ENCODE peak calls at places on chromosomes 4 and X, in nine cellular contexts. W is endothelial cell, Q is fibroblast of the aortic adventitia, T is suprapubic skin, S is psoas muscle, N is epithelial cell of esophagus, B is upper lobe of right lung, X is left lung, U is GM10248. E is an unnamed sample.

GRCh38 chrX:38717871-38718270 is 83.4 kb upstream of the MID1IP1 start:
- DNase-seq in S (no peak), X (no peak), N (peak; percentile 10), Q (peak; percentile 10), U (peak; percentile 28), B (no peak), T (no peak), W (peak; percentile 3), E (no peak)

GRCh38 chr4:17613761-17614415 is 553 bp upstream of the MED28 start:
- DNase-seq in W (no peak), U (no peak), T (no peak), X (no peak), S (no peak), B (no peak), Q (no peak), N (peak; percentile 79), E (no peak)

GRCh38 chr4:173998471-173999144 is 284.9 kb downstream of the FBXO8 start:
- DNase-seq in T (no peak), N (no peak), Q (no peak), X (no peak), B (no peak), W (no peak), U (no peak), S (no peak), E (no peak)

GRCh38 chr4:828641-829271 is 2.8 kb upstream of the CPLX1 start:
- DNase-seq in X (peak; percentile 71), B (peak; percentile 62), U (no peak), Q (peak; percentile 5), S (peak; percentile 35), N (no peak), W (peak; percentile 42), T (peak; percentile 77), E (no peak)

GRCh38 chr4:183852910-183853555 is 52.1 kb upstream of the STOX2 start:
- DNase-seq in X (no peak), N (peak; percentile 60), T (no peak), Q (no peak), B (no peak), W (no peak), U (no peak), S (no peak), E (no peak)

GRCh38 chr4:5142726-5143125 is 91.4 kb downstream of the STK32B start:
- DNase-seq in X (no peak), U (no peak), Q (peak; percentile 75), N (peak; percentile 34), B (no peak), T (no peak), W (peak; percentile 52), S (no peak), E (peak; percentile 48)

GRCh38 chrX:39795591-39795990 is 302.2 kb downstream of the BCOR start:
- DNase-seq in N (no peak), B (no peak), U (no peak), T (no peak), Q (no peak), X (no peak), S (no peak), W (no peak), E (no peak)

GRCh38 chrX:78548012-78548411 is 111.1 kb downstream of the RTL3 start:
- DNase-seq in W (no peak), X (no peak), B (no peak), U (no peak), Q (peak; percentile 39), N (peak; percentile 70), S (no peak), T (no peak), E (no peak)

GRCh38 chrX:101658661-101659477 is 781 bp downstream of the ARMCX2 start:
- DNase-seq in Q (peak; percentile 36), U (peak; percentile 67), X (peak; percentile 88), W (peak; percentile 51), S (peak; percentile 74), N (peak; percentile 54), T (peak; percentile 80), B (peak; percentile 88), E (no peak)

GRCh38 chr4:112550728-112551127 is 34.7 kb upstream of the NEUROG2 start:
- DNase-seq in W (no peak), U (no peak), X (no peak), T (no peak), Q (peak; percentile 49), N (peak; percentile 72), B (no peak), S (no peak), E (no peak)

GRCh38 chrX:100731441-100732281 is at the start of gene SYTL4:
- DNase-seq in N (peak; percentile 5), T (peak; percentile 71), B (peak; percentile 64), W (peak; percentile 10), Q (no peak), S (peak; percentile 34), U (peak; percentile 12), X (peak; percentile 62), E (no peak)

GRCh38 chr4:145679520-145679919 is 426 bp upstream of the C4orf51 start:
- DNase-seq in T (no peak), N (peak; percentile 70), B (no peak), Q (peak; percentile 85), W (no peak), X (no peak), S (peak; percentile 45), U (no peak), E (no peak)

GRCh38 chr4:6064383-6064782 is 46.2 kb upstream of the C4orf50 start:
- DNase-seq in T (no peak), B (no peak), X (no peak), U (no peak), S (no peak), Q (no peak), N (no peak), W (no peak), E (no peak)

GRCh38 chr4:5965225-5965624 is 53.0 kb downstream of the C4orf50 start:
- DNase-seq in T (peak; percentile 32), S (no peak), Q (no peak), W (no peak), U (no peak), N (no peak), X (no peak), B (peak; percentile 39), E (no peak)

GRCh38 chrX:103607385-103608304 is at the start of gene TCEAL3:
- DNase-seq in W (peak; percentile 38), N (peak; percentile 25), X (peak; percentile 82), S (peak; percentile 64), U (peak; percentile 33), Q (peak; percentile 34), T (peak; percentile 77), B (peak; percentile 82), E (peak; percentile 87)

GRCh38 chr4:75858721-75859120 is 43.5 kb downstream of the PPEF2 start:
- DNase-seq in Q (no peak), N (no peak), T (no peak), X (no peak), W (no peak), S (no peak), U (no peak), B (no peak), E (no peak)

GRCh38 chr4:24686866-24687672 is 102.7 kb upstream of the DHX15 start:
- DNase-seq in T (no peak), Q (no peak), X (no peak), U (peak; percentile 30), B (peak; percentile 69), N (peak; percentile 78), W (no peak), S (no peak), E (no peak)

GRCh38 chrX:123835661-123836371 is 24.0 kb upstream of the XIAP start:
- DNase-seq in U (no peak), S (no peak), W (no peak), N (peak; percentile 79), T (no peak), X (no peak), Q (peak; percentile 62), B (no peak), E (no peak)
- TF ChIP-seq CTCF in U (no peak), S (no peak), W (no peak), N (peak; percentile 17), T (no peak), X (no peak), Q (no peak), B (no peak), E (no peak)

GRCh38 chr4:144584428-144584827 is 61.5 kb upstream of the HHIP start:
- DNase-seq in Q (no peak), N (no peak), T (no peak), B (no peak), U (no peak), S (no peak), X (no peak), W (no peak), E (no peak)
- TF ChIP-seq CTCF in Q (no peak), N (no peak), T (no peak), B (no peak), U (no peak), S (no peak), X (no peak), W (no peak), E (peak; percentile 21)

DNA sequence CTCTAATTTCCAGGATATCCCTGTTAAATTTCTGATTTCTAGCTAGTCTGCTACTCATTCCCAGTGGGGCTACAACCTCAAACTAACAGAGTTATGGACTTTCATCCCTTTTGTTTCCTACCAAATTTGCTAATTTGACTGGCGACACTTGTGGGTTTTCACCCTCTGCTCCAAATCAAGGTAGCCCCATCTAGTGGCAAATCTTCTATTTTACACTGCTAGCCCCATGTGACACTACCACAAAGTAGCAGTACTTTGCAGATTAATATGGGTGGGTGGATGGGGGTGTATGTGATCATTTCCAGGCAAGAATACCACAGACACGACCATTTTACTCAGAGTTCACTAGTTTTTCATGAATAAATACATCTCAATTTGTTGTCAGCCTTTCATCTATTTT is 150.3 kb downstream of the MSL3 start:
- DNase-seq in B (no peak), S (no peak), T (no peak), X (no peak), Q (peak; percentile 26), W (peak; percentile 9), N (peak; percentile 40), U (peak; percentile 16), E (no peak)
- TF ChIP-seq CTCF in B (peak; percentile 15), S (no peak), T (no peak), X (peak; percentile 10), Q (peak; percentile 48), W (no peak), N (peak; percentile 59), U (no peak), E (peak; percentile 36)

GRCh38 chr4:10015140-10015753 is 6.0 kb downstream of the SLC2A9 start:
- DNase-seq in U (no peak), Q (peak; percentile 57), N (peak; percentile 61), B (no peak), S (no peak), X (no peak), T (no peak), W (peak; percentile 67), E (no peak)
- TF ChIP-seq CTCF in U (peak; percentile 84), Q (peak; percentile 47), N (peak; percentile 79), B (peak; percentile 51), S (peak; percentile 34), X (peak; percentile 32), T (no peak), W (peak; percentile 50), E (peak; percentile 53)

DNA sequence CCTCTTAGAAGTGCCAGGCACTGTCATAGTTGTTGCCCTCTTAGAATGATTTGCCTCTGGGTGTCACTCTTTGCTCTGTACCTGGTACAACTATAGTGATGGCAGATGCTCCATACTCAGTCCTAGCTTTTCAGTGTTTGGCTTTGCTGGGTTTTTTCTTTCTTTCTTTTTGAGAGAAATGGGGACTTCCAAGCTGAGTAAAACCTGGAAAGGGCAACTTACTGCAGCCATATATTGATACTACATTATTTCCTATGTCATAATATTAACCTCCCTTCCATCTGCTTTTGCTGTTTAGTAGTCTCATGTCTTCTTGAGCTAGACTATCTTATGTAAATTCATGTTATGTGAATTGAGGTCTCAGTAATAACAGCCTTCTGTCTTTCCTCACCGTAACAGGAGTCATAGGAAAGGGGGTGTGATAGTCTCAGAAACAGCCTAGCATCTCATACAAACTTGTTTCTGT is 49.0 kb downstream of the NIPAL1 start:
- DNase-seq in B (no peak), Q (no peak), T (no peak), W (no peak), S (no peak), U (peak; percentile 26), N (no peak), X (no peak), E (no peak)
- TF ChIP-seq CTCF in B (no peak), Q (no peak), T (no peak), W (no peak), S (no peak), U (no peak), N (no peak), X (no peak), E (no peak)